ENCODE peak calls at places on chromosome 2, in five cellular contexts. M, J, N, X and U are unnamed samples.

GRCh38 chr2:200475795-200476194 is 34.1 kb downstream of the KCTD18 start:
- DNase-seq in M (no peak), J (no peak), N (no peak), X (no peak), U (no peak)

GRCh38 chr2:20455076-20455587 is 8.3 kb downstream of the RHOB start:
- DNase-seq in M (no peak), J (no peak), N (no peak), X (no peak), U (no peak)

GRCh38 chr2:36615214-36615613 is 17.2 kb upstream of the FEZ2 start:
- DNase-seq in M (no peak), J (no peak), N (no peak), X (no peak), U (no peak)

GRCh38 chr2:108926561-108927380 is 62.2 kb downstream of the EDAR start:
- DNase-seq in M (no peak), J (no peak), N (no peak), X (no peak), U (no peak)

GRCh38 chr2:214724741-214725140 is 84.7 kb downstream of the BARD1 start:
- DNase-seq in M (no peak), J (no peak), N (no peak), X (no peak), U (no peak)

GRCh38 chr2:40448476-40449079 is 3.3 kb downstream of the SLC8A1 start:
- DNase-seq in M (peak), J (no peak), N (peak), X (no peak), U (no peak)

GRCh38 chr2:178025551-178026185 is 46.9 kb downstream of the PDE11A start:
- DNase-seq in M (no peak), J (no peak), N (no peak), X (no peak), U (no peak)

GRCh38 chr2:130251520-130251864 is 53.3 kb upstream of the TUBA3E start:
- DNase-seq in M (no peak), J (no peak), N (no peak), X (no peak), U (no peak)

GRCh38 chr2:98457045-98457696 is 12.5 kb downstream of the INPP4A start:
- DNase-seq in M (no peak), J (no peak), N (no peak), X (no peak), U (no peak)

GRCh38 chr2:170361359-170361936 is 183.5 kb downstream of the MYO3B start:
- DNase-seq in M (peak), J (no peak), N (peak), X (no peak), U (no peak)

GRCh38 chr2:207055254-207055653 is 110.5 kb downstream of the KLF7 start:
- DNase-seq in M (no peak), J (no peak), N (no peak), X (no peak), U (no peak)